ENCODE peak calls at places on chromosomes 16 and 17, in eight cellular contexts. A is upper lobe of left lung, X is endodermal cell, Q is stomach, I is gastrocnemius medialis, W is A673, G is heart right ventricle, S is fibroblast of mammary gland. V is an unnamed sample.

GRCh38 chr17:70624208-70624607 is 454.9 kb downstream of the KCNJ2 start:
- DNase-seq in I (no peak), S (no peak), G (no peak), Q (no peak), X (no peak), W (no peak), A (no peak), V (no peak)

GRCh38 chr16:2535644-2536021 is 2.2 kb upstream of the PDPK1 start:
- DNase-seq in I (peak; percentile 51), X (peak; percentile 45), S (peak; percentile 96), W (no peak), A (no peak), Q (no peak), G (no peak), V (peak; percentile 70)

GRCh38 chr16:12323007-12323699 is 346.6 kb downstream of the SNX29 start:
- DNase-seq in X (no peak), W (no peak), S (peak; percentile 17), A (no peak), Q (no peak), G (no peak), I (no peak), V (no peak)

GRCh38 chr17:18099516-18099915 is 9.0 kb upstream of the MYO15A start:
- DNase-seq in X (no peak), A (no peak), G (no peak), I (no peak), Q (no peak), W (no peak), S (no peak), V (no peak)

GRCh38 chr17:74981979-74982662 is 5.3 kb upstream of the CDR2L start:
- DNase-seq in I (no peak), G (peak; percentile 73), S (peak; percentile 64), W (peak; percentile 85), Q (peak; percentile 79), X (peak; percentile 98), A (peak; percentile 95), V (peak; percentile 48)

GRCh38 chr17:18960803-18961511 is 9.0 kb downstream of the SLC5A10 start:
- DNase-seq in G (peak; percentile 77), I (peak; percentile 62), Q (peak; percentile 91), S (peak; percentile 58), W (peak; percentile 53), X (peak; percentile 98), A (peak; percentile 93), V (peak; percentile 71)

GRCh38 chr16:81492965-81493754 is 48.6 kb downstream of the CMIP start:
- DNase-seq in A (no peak), I (no peak), X (no peak), S (no peak), Q (no peak), G (no peak), W (no peak), V (no peak)

GRCh38 chr16:88856122-88856827 is 472 bp downstream of the GALNS start:
- DNase-seq in Q (no peak), I (no peak), W (no peak), X (peak; percentile 76), A (peak; percentile 86), G (no peak), S (no peak), V (no peak)

GRCh38 chr16:28543072-28543471 is 4.3 kb upstream of the NUPR1 start:
- DNase-seq in A (no peak), Q (peak; percentile 69), G (no peak), X (no peak), W (no peak), I (peak; percentile 62), S (no peak), V (no peak)

GRCh38 chr17:19299866-19300265 is 62.7 kb downstream of the B9D1 start:
- DNase-seq in S (no peak), I (no peak), W (no peak), A (no peak), G (no peak), X (no peak), Q (no peak), V (no peak)

GRCh38 chr16:55100100-55100499 is 169.4 kb downstream of the IRX5 start:
- DNase-seq in A (no peak), G (no peak), S (no peak), I (no peak), Q (no peak), X (no peak), W (no peak), V (no peak)

GRCh38 chr16:10923146-10923649 is 19.1 kb downstream of the DEXI start:
- DNase-seq in G (no peak), A (no peak), S (no peak), X (peak; percentile 63), I (peak; percentile 52), Q (no peak), W (no peak), V (no peak)

DNA sequence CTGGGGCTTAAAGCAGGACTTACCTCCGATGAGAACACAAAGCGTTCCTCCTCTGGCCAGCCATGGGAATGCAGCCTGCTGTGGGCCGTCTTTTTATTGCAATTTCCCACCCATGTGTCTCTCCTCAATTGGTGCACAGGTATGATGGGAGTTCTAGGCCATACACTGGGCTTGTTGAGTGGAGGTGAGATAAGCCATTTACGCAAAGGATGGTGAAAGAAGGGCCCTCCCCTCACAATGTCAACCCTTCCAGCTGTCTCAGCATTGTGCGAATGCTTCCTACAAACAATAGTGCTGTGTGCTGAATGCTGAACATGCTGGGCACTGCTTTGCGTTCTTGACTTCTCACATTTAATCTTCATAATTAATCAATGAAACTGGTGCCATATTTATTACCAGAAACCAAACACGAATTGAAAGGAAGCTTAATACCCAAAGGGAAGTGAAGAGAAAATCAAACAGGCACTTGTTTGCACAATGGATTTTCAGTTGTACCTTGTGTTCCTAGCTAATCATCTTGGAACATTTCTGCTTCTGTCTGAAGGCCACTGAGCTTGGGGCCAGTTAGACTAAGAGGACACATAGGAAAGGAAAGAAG is at the start of gene GP2:
- DNase-seq in A (no peak), G (no peak), X (peak; percentile 68), I (no peak), S (no peak), W (no peak), Q (peak; percentile 50), V (no peak)
- TF ChIP-seq CTCF in A (no peak), G (no peak), X (peak; percentile 60), I (no peak), S (no peak), W (no peak), Q (no peak), V (no peak)

GRCh38 chr17:4584835-4585187 is 482 bp downstream of the SMTNL2 start:
- DNase-seq in A (peak; percentile 86), Q (no peak), S (no peak), X (peak; percentile 78), G (no peak), I (no peak), W (no peak), V (no peak)
- H3K4me3 ChIP-seq in A (peak overlapping the region; percentile 64), Q (peak overlapping the region; percentile 47), S (no peak overlapping the region), X (peak overlapping the region; percentile 71), G (peak overlapping the region; percentile 49), I (peak overlapping the region; percentile 87), W (peak overlapping the region; percentile 48), V (no peak overlapping the region)

GRCh38 chr16:715448-716249 is 731 bp downstream of the METRN start:
- DNase-seq in I (no peak), X (peak; percentile 79), W (no peak), G (no peak), S (peak; percentile 20), Q (no peak), A (peak; percentile 89), V (no peak)

GRCh38 chr16:716768-717325 is 1.9 kb downstream of the METRN start:
- DNase-seq in I (no peak), W (no peak), S (no peak), X (no peak), Q (no peak), A (peak; percentile 78), G (no peak), V (no peak)

GRCh38 chr16:714079-714478 is 839 bp upstream of the METRN start:
- DNase-seq in S (no peak), X (no peak), W (no peak), G (no peak), A (no peak), I (no peak), Q (no peak), V (no peak)

GRCh38 chr16:716250-716607 is 1.3 kb downstream of the METRN start:
- DNase-seq in G (no peak), I (no peak), X (peak; percentile 63), Q (peak; percentile 48), S (peak; percentile 48), W (no peak), A (peak; percentile 68), V (peak; percentile 46)

DNA sequence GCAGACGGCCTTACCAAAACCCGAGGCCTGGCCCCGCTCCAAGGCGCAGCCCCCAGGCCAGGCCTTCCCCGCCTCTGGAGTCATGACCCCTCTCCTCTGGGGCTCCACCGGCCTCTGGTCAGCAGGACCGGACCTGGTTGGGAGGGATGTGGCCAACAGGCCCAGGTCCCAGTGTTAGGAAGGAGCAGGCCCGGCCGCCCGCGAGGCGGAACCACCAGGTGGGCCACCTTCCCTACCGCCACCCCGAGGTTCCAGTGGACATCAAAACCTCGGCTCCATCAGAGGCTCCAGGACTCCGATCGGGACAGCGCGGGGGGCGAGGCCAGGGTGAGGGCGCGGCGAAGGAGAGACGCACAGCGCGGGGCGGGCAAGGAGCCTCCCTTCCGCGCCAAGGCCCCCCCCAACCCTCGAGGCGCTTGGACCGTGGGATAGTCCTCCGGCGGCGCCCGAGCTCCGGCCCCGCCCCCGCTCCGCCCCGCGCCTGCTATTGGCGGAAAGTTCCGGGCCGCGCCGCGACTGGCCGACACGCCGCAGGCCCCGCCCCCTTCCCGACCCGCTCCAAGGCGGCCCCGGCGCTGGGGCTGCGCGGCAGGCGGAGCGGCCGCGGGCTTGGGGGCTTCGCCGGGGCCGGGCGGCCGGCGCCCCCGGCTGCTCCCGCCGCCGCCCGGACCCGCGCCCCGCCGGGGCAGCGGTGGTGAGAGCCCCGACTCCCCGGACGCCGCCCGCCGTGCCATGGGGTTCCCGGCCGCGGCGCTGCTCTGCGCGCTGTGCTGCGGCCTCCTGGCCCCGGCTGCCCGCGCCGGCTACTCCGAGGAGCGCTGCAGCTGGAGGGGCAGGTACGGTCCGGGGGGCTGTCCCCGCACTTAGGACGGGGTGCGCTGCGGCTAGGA is at the start of gene METRN:
- DNase-seq in W (peak; percentile 92), I (peak; percentile 83), G (peak; percentile 92), A (peak; percentile 99), X (peak; percentile 95), Q (peak; percentile 94), S (peak; percentile 76), V (peak; percentile 85)
- TF ChIP-seq CTCF in W (no peak), I (no peak), G (no peak), A (no peak), X (no peak), Q (no peak), S (no peak), V (no peak)

DNA sequence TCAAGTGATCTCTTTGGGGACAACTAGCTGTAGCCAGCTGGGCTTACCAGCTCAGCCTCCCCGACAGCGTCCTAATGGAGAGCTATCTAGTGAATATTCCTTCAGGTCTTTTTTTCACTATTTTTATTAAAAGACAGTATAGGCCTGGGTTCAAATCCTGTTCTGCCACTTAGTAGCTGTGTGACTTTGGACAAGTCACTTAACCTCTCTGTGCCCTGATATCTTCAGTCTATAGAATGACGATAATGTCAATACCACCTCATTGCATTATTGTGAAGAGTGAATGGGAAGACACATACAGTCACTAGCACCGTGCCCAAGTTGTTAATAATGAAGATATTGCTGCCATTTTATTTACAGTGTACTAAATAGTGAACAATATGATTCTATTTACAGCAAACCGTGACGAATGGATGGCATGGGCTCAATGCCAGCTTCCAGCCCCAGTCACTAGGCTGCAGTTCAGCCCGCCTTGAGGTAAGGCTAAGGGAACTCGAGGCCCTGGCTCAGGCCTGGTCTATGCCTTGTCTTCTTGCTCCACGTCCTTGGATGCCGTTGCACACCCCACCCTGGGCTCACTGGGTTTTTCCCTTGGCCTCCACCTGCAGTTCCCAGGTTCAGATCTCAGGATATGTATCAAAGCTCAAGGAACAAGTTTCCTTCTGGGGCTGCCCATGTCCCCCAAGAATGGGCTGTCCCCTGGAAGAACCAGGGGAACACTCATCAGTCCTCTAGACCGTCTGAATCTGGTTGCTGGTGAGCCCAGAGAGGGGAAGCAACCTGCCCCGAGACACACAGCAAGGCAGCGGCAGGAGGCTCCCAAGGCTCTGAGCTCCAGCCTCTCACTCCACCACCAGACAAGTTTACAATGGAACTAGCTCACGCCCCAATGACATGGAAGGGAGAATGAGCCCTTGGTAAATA is 95.4 kb upstream of the TNRC6C start:
- DNase-seq in W (peak; percentile 27), G (no peak), S (no peak), A (no peak), Q (no peak), X (no peak), I (no peak), V (no peak)
- H3K4me3 ChIP-seq in W (no peak overlapping the region), G (no peak overlapping the region), S (no peak overlapping the region), A (no peak overlapping the region), Q (no peak overlapping the region), X (no peak overlapping the region), I (no peak overlapping the region), V (no peak overlapping the region)